ENCODE peak calls at places on chromosome 12, in five cellular contexts. L is mammary epithelial cell, V is WTC11, S is thoracic aorta, O is BE2C. I is an unnamed sample.
A peak's percentile ranks its signal among the peaks of the same experiment; 100 is the strongest.

GRCh38 chr12:6963741-6964446 is 6.6 kb downstream of the PHB2 start:
- DNase-seq in L (no peak), S (no peak), O (no peak), V (no peak), I (peak; percentile 25)

GRCh38 chr12:58873496-58873895 is 46.8 kb downstream of the LRIG3 start:
- DNase-seq in O (no peak), L (no peak), S (no peak), V (no peak), I (no peak)

GRCh38 chr12:67911789-67912188 is 77.5 kb upstream of the IFNG-AS1 start:
- DNase-seq in S (no peak), O (no peak), L (no peak), V (no peak), I (no peak)

GRCh38 chr12:42957136-42957535 is 367.6 kb upstream of the PRICKLE1 start:
- DNase-seq in V (no peak), S (no peak), L (no peak), O (no peak), I (no peak)

GRCh38 chr12:16913832-16914490 is 308.0 kb upstream of the LMO3 start:
- DNase-seq in O (no peak), V (no peak), L (peak; percentile 43), S (no peak), I (no peak)

GRCh38 chr12:95605087-95605486 is 53.8 kb upstream of the USP44 start:
- DNase-seq in S (no peak), V (no peak), O (no peak), L (peak; percentile 74), I (peak; percentile 80)

GRCh38 chr12:121697093-121697698 is 15.4 kb upstream of the TMEM120B start:
- DNase-seq in V (no peak), O (peak; percentile 31), S (no peak), L (no peak), I (peak; percentile 61)

GRCh38 chr12:28130625-28131598 is 59.3 kb upstream of the CCDC91 start:
- DNase-seq in S (peak; percentile 53), O (no peak), V (no peak), L (peak; percentile 99), I (peak; percentile 87)

GRCh38 chr12:40107803-40108620 is 2.1 kb upstream of the SLC2A13 start:
- DNase-seq in V (no peak), S (no peak), L (peak; percentile 28), O (no peak), I (no peak)

DNA sequence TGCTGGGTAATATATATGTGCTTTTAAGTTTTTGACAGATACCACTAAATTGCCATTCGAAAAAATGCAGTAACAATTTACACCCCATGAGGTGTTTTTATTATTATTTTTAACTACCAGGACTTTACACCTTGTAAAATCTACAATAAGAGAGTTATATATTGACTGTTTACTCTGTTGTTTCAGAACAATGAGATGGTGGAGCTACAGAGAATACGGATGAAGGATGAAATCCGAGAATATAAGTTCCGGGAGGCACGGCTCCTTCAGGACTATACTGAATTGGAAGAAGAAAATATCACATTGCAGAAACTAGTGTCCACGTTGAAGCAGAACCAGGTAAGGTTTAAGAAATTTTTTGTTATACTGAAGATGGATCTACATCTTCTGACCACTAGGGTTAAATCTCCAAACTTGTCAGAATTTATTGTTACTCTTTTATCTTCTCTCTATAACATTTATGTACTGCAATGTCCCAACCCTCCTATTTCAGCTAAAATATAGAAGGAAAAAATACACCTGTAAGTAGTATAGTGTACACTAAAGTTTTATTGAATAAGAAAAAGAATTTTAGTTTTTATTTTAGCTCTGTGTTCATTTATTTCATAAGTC is 105.4 kb upstream of the FGD4 start:
- DNase-seq in L (no peak), O (no peak), V (no peak), S (no peak), I (no peak)
- TF ChIP-seq CTCF in L (no peak), O (no peak), V (no peak), S (no peak), I (no peak)

DNA sequence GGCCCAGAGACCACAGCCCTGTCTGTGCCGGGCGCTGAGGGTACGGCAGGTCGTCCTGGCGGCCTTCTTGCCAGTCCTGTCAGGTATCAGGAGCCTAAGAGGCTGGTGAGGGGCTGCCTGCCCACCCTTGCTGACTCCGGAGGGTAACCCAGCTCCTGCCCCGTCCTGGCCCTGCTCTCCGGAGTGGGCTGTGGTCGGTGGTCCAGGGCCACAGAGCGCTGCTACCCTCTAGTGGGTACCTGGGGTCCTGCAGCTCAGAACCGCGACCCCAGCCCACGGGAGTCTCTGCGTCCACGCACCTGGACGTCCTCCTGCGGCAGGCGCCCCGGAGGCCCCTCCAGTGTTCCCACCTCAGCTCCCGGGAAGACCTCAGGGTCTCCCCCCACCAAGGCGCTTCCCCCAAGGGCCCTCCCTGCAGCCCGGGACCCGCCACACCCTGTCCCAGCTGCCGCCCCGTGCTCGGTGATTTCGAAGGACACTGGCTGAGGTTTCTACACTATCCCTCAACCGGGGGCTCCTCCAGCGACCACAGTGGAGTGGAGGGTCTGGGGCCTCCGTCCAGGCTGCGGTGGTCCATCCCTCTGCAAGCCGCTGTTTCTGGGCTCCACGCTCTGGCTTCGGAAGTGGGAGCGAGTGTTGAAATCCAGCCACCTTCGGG is 75.9 kb upstream of the FBRSL1 start:
- DNase-seq in V (peak; percentile 71), S (no peak), O (peak; percentile 56), L (no peak), I (no peak)
- TF ChIP-seq CTCF in V (peak; percentile 88), S (no peak), O (peak; percentile 68), L (peak; percentile 69), I (peak; percentile 90)

GRCh38 chr12:60935981-60936761 is 1324.0 kb upstream of the USP15 start:
- DNase-seq in V (peak; percentile 19), L (peak; percentile 10), O (no peak), S (no peak), I (peak; percentile 3)
- TF ChIP-seq CTCF in V (no peak), L (no peak), O (no peak), S (no peak), I (no peak)

GRCh38 chr12:65100140-65100539 is 21.0 kb downstream of the WIF1 start:
- DNase-seq in L (no peak), S (no peak), O (no peak), V (no peak), I (peak; percentile 22)
- TF ChIP-seq CTCF in L (peak; percentile 44), S (no peak), O (peak; percentile 20), V (peak; percentile 28), I (peak; percentile 15)

GRCh38 chr12:132294121-132295034 is 35.0 kb downstream of the GALNT9 start:
- DNase-seq in V (no peak), L (no peak), O (no peak), S (no peak), I (no peak)
- TF ChIP-seq CTCF in V (no peak), L (no peak), O (no peak), S (no peak), I (no peak)

I was measured in MCF 10A.